ENCODE peak calls at places on chromosome 5, in seven cellular contexts. Y is hepatocyte, H is testis, A is gastrocnemius medialis, C is mammary epithelial cell, E is GM12878, O is endodermal cell. R is an unnamed sample.

GRCh38 chr5:90093931-90094485 is 315.5 kb downstream of the CETN3 start:
- DNase-seq in Y (no peak), H (no peak), A (no peak), C (peak), E (no peak), O (no peak), R (peak)

GRCh38 chr5:79689541-79690466 is at the start of gene CMYA5:
- DNase-seq in Y (peak), H (peak), A (peak), C (peak), E (no peak), O (peak), R (peak)

GRCh38 chr5:135238622-135239460 is 160.2 kb downstream of the MACROH2A1 start:
- DNase-seq in Y (no peak), H (peak), A (no peak), C (no peak), E (no peak), O (peak), R (no peak)

GRCh38 chr5:34040411-34040810 is 2.6 kb downstream of the C1QTNF3 start:
- DNase-seq in Y (no peak), H (no peak), A (no peak), C (no peak), E (no peak), O (no peak), R (no peak)

GRCh38 chr5:142720561-142721275 is 34.8 kb upstream of the FGF1 start:
- DNase-seq in Y (peak), H (peak), A (peak), C (peak), E (no peak), O (peak), R (peak)

GRCh38 chr5:180830253-180831138 is 27.9 kb upstream of the MGAT1 start:
- DNase-seq in Y (peak), H (peak), A (peak), C (peak), E (no peak), O (peak), R (peak)

GRCh38 chr5:179297486-179298180 is 47.6 kb downstream of the ADAMTS2 start:
- DNase-seq in Y (no peak), H (no peak), A (no peak), C (no peak), E (no peak), O (no peak), R (no peak)

GRCh38 chr5:143229896-143230675 is 173.4 kb downstream of the NR3C1 start:
- DNase-seq in Y (no peak), H (no peak), A (no peak), C (no peak), E (peak), O (peak), R (no peak)

GRCh38 chr5:67291066-67291465 is 94.5 kb upstream of the CD180 start:
- DNase-seq in Y (no peak), H (no peak), A (no peak), C (no peak), E (no peak), O (no peak), R (no peak)

GRCh38 chr5:20463206-20463605 is 475.2 kb upstream of the CDH18 start:
- DNase-seq in Y (no peak), H (no peak), A (no peak), C (no peak), E (no peak), O (no peak), R (no peak)

GRCh38 chr5:113705657-113706056 is 192.2 kb downstream of the YTHDC2 start:
- DNase-seq in Y (no peak), H (no peak), A (no peak), C (no peak), E (no peak), O (no peak), R (no peak)

GRCh38 chr5:7080501-7080900 is 315.4 kb upstream of the ADCY2 start:
- DNase-seq in Y (no peak), H (no peak), A (no peak), C (no peak), E (no peak), O (no peak), R (no peak)

GRCh38 chr5:88675758-88676636 is 207.0 kb downstream of the MEF2C start:
- DNase-seq in Y (peak), H (no peak), A (no peak), C (no peak), E (no peak), O (peak), R (no peak)

GRCh38 chr5:33370135-33370472 is 70.7 kb upstream of the TARS1 start:
- DNase-seq in Y (no peak), H (no peak), A (no peak), C (peak), E (no peak), O (no peak), R (no peak)

GRCh38 chr5:178651046-178651810 is 24.4 kb upstream of the CLK4 start:
- DNase-seq in Y (no peak), H (no peak), A (no peak), C (peak), E (no peak), O (no peak), R (peak)

GRCh38 chr5:145859897-145860296 is 12.9 kb downstream of the GRXCR2 start:
- DNase-seq in Y (no peak), H (no peak), A (no peak), C (no peak), E (no peak), O (no peak), R (no peak)

GRCh38 chr5:33313150-33313549 is 127.6 kb upstream of the TARS1 start:
- DNase-seq in Y (peak), H (no peak), A (no peak), C (peak), E (no peak), O (no peak), R (peak)

GRCh38 chr5:92769986-92770385 is 811.0 kb downstream of the NR2F1-AS1 start:
- DNase-seq in Y (no peak), H (no peak), A (no peak), C (no peak), E (no peak), O (no peak), R (no peak)

GRCh38 chr5:56829137-56829536 is 13.8 kb downstream of the MAP3K1 start:
- DNase-seq in Y (no peak), H (no peak), A (no peak), C (peak), E (no peak), O (no peak), R (no peak)

GRCh38 chr5:41738695-41739354 is 131.4 kb downstream of the OXCT1 start:
- DNase-seq in Y (no peak), H (no peak), A (no peak), C (no peak), E (no peak), O (no peak), R (no peak)

GRCh38 chr5:140118294-140118936 is 4.5 kb downstream of the PURA start:
- DNase-seq in Y (no peak), H (no peak), A (no peak), C (no peak), E (no peak), O (no peak), R (no peak)

GRCh38 chr5:140115186-140115500 is 1.2 kb downstream of the PURA start:
- DNase-seq in Y (no peak), H (no peak), A (no peak), C (no peak), E (no peak), O (no peak), R (no peak)

GRCh38 chr5:140114341-140115185 is 654 bp downstream of the PURA start:
- DNase-seq in Y (peak), H (peak), A (peak), C (peak), E (no peak), O (peak), R (peak)

GRCh38 chr5:140117523-140117922 is 3.6 kb downstream of the PURA start:
- DNase-seq in Y (no peak), H (no peak), A (no peak), C (no peak), E (no peak), O (no peak), R (no peak)

DNA sequence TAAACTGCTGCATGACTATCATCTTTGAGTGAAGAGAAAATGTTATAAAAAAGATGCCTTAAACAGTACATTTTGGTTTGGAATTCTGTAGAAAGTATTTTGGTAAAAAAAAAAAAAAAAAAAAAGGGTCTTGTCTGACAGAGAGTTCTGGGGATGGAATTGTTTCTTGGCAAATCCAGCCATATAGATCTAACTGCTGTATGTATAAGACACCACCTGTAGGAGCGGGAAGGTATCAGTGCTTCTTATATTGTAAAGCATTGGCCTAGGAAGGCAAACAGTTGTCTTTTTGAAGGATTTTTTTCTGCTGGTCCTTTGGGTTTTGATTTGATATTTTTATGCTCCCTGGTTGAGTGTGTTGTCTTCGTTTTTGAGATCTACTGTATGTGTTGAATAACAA is 2.8 kb downstream of the PURA start:
- DNase-seq in Y (no peak), H (no peak), A (no peak), C (no peak), E (no peak), O (no peak), R (peak)
- TF ChIP-seq CTCF in Y (no peak), H (no peak), A (no peak), C (peak), E (no peak), O (peak), R (peak)

DNA sequence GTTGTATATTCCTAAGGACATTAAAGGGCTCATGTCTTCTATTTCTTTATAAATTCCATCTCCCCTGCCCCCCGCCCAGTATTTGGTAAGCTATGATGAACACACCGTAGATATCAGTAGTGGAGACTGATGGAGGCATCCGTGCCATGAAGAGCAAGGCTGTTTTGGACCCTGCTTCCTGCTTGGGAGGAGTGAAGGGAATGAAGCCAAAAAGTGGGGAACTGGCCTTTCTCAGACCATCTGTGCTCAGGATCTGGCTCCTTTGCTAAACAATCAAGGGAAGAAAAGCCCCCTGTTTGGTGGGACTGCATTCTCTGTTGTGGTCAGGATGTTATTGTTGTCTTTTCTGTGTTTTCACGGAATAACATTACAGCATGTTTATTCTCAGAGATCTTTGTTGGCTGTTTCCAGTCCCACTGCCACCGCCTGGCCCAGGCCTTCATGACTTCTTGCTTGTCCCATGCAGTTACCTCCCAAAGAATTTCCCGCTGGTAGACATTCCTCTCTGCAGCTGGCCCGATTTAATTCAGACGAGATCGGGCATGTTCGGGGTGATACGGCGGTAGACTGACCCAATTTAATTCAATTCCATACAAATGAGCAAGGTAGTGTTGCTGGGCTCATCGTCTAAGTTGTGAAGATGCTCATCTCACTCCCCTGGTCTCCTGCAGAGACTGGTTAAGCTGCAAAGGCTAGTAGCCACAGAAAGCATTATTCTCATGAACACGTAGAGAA is 31.4 kb upstream of the ANKH start:
- DNase-seq in Y (no peak), H (no peak), A (no peak), C (peak), E (no peak), O (no peak), R (peak)
- H3K27ac ChIP-seq in Y (no peak), H (no peak), A (no peak), C (no peak), E (no peak), O (no peak), R (peak)

DNA sequence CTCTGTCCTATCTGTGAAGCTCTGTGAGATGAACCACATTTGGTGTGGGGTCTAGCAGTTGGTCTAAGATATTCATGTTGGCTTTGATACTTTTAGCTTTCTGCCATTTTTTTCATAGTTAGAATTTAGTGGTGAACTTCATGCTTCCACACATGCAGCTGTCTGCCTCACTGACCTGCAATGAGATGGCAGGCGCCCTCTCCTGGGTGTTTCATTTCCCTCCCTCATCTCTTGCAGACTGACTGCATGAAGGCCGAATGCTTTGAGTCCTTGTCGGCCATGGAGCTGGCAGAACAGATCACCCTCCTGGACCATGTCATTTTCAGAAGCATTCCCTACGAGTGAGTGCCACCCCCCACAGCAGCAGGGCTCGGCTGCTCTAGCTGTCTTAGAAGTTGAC is 26.1 kb upstream of the CKMT2 start:
- DNase-seq in Y (peak), H (no peak), A (no peak), C (no peak), E (no peak), O (peak), R (no peak)
- TF ChIP-seq CTCF in Y (peak), H (no peak), A (no peak), C (peak), E (peak), O (peak), R (no peak)

GRCh38 chr5:52859619-52860018 is 71.9 kb downstream of the ITGA1 start:
- DNase-seq in Y (no peak), H (no peak), A (no peak), C (peak), E (no peak), O (no peak), R (no peak)
- H3K27ac ChIP-seq in Y (no peak), H (no peak), A (no peak), C (no peak), E (no peak), O (peak), R (no peak)

GRCh38 chr5:120817044-120817985 is 353.2 kb downstream of the PRR16 start:
- DNase-seq in Y (peak), H (peak), A (no peak), C (peak), E (no peak), O (peak), R (no peak)
- TF ChIP-seq CTCF in Y (peak), H (peak), A (no peak), C (peak), E (peak), O (peak), R (peak)

DNA sequence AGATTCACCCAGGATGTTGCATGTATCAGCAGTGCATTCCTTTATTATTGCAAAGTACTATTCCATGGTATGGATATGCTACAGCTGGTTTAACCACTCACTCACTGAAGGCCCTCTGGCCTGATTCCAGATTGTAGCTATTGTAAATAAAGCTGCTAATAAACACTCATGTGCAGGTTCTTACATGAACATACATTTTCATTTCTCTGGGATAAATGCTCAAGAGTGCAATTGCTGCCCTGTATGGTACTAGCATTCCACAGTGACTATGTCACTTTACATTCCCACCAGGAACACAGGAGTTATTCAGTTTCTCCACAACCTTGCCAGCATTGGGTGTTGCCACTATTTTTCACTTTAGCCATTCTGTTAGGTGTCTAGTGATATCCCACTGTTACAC is 267.6 kb downstream of the SPOCK1 start:
- DNase-seq in Y (no peak), H (no peak), A (no peak), C (peak), E (no peak), O (no peak), R (peak)
- H3K27ac ChIP-seq in Y (no peak), H (no peak), A (no peak), C (peak), E (no peak), O (no peak), R (peak)